ENCODE peak calls at places on chromosomes 7 and 10, in four cellular contexts. V is ovary, E is A549, D is tibial nerve. T is an unnamed sample.
A peak's percentile ranks its signal among the peaks of the same experiment; 100 is the strongest.

GRCh38 chr10:25875555-25876165 is 58.4 kb upstream of the MYO3A start:
- DNase-seq in V (peak; percentile 19), E (peak; percentile 30), D (peak; percentile 81), T (no peak)

GRCh38 chr7:2220954-2221353 is 11.8 kb downstream of the MAD1L1 start:
- DNase-seq in V (no peak), E (no peak), D (no peak), T (no peak)

GRCh38 chr7:157848508-157849340 is 511.9 kb downstream of the DNAJB6 start:
- DNase-seq in V (no peak), E (no peak), D (no peak), T (no peak)

GRCh38 chr10:90042075-90042474 is 340.7 kb downstream of the KIF20B start:
- DNase-seq in V (no peak), E (no peak), D (no peak), T (no peak)

GRCh38 chr7:16695621-16696237 is 49.7 kb downstream of the BZW2 start:
- DNase-seq in V (no peak), E (peak; percentile 67), D (peak; percentile 42), T (no peak)

GRCh38 chr7:40658731-40659130 is 523.9 kb downstream of the SUGCT start:
- DNase-seq in V (no peak), E (no peak), D (no peak), T (no peak)

GRCh38 chr7:124276005-124276606 is 243.2 kb upstream of the TMEM229A start:
- DNase-seq in V (no peak), E (peak; percentile 1), D (peak; percentile 8), T (no peak)

GRCh38 chr7:51040777-51041176 is 258.1 kb upstream of the GRB10 start:
- DNase-seq in V (no peak), E (no peak), D (no peak), T (no peak)

GRCh38 chr10:101052285-101052684 is 9.5 kb upstream of the KAZALD1 start:
- DNase-seq in V (no peak), E (no peak), D (no peak), T (no peak)

GRCh38 chr7:1210321-1210978 is 22.2 kb upstream of the UNCX start:
- DNase-seq in V (no peak), E (no peak), D (no peak), T (no peak)

GRCh38 chr7:1209097-1209496 is 23.6 kb upstream of the UNCX start:
- DNase-seq in V (no peak), E (no peak), D (no peak), T (no peak)

GRCh38 chr7:1201916-1202315 is 30.8 kb upstream of the UNCX start:
- DNase-seq in V (no peak), E (no peak), D (no peak), T (no peak)

GRCh38 chr7:1200045-1200444 is 32.6 kb upstream of the UNCX start:
- DNase-seq in V (no peak), E (no peak), D (no peak), T (peak; percentile 73)

DNA sequence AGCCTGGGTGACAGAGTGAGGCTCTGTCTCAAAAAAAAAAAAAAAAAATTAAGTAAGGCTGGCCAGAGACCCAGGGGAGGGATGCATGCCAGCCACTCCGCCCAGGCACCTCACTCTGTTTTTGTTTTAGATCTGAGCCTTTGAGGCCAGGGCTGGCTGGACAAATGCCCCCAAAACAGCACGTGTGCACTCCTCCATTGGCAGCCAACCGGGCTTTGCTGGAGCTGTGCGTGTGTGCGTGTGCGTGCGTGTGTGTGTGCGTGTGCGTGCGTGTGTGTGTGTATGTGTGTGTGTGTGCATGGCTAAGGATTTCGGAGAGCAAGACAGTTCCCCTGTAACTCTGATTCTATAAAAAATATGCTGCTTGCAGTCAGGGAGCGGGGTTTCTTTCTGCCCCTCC is 28.2 kb upstream of the UNCX start:
- DNase-seq in V (no peak), E (no peak), D (no peak), T (no peak)
- TF ChIP-seq CTCF in V (no peak), E (no peak), D (no peak), T (no peak)

GRCh38 chr10:96285331-96285752 is 14.0 kb upstream of the BLNK start:
- DNase-seq in V (no peak), E (no peak), D (no peak), T (no peak)
- TF ChIP-seq POLR2A in V (no peak), E (no peak), D (no peak), T (no peak)

GRCh38 chr7:42123716-42124115 is 113.3 kb downstream of the GLI3 start:
- DNase-seq in V (peak; percentile 27), E (no peak), D (no peak), T (no peak)

GRCh38 chr7:42126475-42127231 is 110.4 kb downstream of the GLI3 start:
- DNase-seq in V (no peak), E (no peak), D (no peak), T (no peak)

GRCh38 chr7:42127232-42127622 is 109.8 kb downstream of the GLI3 start:
- DNase-seq in V (no peak), E (no peak), D (no peak), T (no peak)

GRCh38 chr7:42125321-42125720 is 111.7 kb downstream of the GLI3 start:
- DNase-seq in V (no peak), E (no peak), D (no peak), T (no peak)

DNA sequence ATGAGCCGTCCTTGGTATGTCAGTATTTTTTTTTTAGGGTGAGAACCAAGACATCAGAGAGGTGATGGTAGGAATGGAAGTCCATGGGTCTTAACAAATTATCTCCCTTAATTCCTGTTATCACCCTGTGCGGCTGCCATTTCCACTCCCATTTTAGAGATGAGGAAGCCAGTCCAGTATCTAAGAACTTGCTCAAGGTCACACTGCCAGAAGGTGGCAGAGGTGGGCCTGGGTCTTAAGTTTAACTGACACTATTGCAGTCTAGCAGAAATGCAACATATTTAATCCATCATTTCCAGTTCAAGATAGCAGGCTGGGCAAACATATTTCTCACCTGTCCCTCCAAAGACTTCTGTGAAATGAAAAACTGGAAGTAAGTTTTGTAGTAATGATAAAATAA is 108.3 kb downstream of the GLI3 start:
- DNase-seq in V (no peak), E (no peak), D (no peak), T (no peak)
- TF ChIP-seq CTCF in V (no peak), E (no peak), D (no peak), T (no peak)

GRCh38 chr7:101163281-101164070 is 1.9 kb downstream of the VGF start:
- DNase-seq in V (no peak), E (no peak), D (no peak), T (peak; percentile 84)
- TF ChIP-seq POLR2A in V (no peak), E (no peak), D (no peak), T (no peak)

DNA sequence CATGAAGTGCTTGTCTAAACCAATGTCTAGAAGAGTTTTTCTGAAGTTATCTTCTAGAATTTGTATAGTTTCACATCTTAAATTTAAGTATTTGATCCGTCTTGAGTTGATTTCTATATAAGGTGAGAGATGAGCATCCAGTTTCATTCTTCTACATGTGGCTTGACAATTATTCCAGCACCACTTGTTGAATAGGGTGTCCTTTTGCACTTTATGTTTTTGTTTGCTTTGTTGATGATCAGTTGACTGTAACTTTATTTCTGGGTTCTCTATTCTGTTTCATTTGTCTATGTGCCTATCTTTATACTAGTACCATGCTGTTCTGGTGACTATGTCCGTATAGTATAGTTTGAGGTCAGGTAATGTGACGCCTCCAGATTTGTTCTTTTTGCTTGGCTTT is 426.6 kb upstream of the CHRM2 start:
- DNase-seq in V (no peak), E (no peak), D (no peak), T (no peak)
- TF ChIP-seq CTCF in V (no peak), E (no peak), D (no peak), T (no peak)

DNA sequence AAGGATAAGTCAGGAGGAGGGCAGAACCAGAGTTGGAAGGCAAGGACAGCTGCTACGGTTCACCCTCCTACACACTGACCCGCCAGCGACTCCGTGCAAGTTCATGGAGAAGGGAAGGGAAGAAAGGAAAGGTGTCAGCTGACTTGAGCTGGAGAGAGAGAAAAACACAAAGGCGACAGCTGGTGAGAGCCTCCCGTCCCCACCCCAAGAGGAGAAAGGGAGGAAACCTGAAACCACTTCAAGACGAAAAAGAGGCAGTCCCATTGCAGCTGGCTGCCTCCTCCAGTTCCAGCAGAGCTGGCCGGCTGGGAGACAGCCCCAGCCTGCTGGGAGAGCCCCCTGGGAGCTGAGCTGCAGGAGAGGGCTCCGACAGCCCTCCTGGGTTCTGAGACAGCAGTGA is 75.2 kb downstream of the PARD3 start:
- DNase-seq in V (peak; percentile 76), E (no peak), D (no peak), T (peak; percentile 78)
- TF ChIP-seq POLR2A in V (no peak), E (no peak), D (no peak), T (no peak)